ENCODE peak calls at places on chromosomes 12 and 14, in nine cellular contexts. E, P, K, Q, V, Z, T, L and Y are unnamed samples.

GRCh38 chr14:104115691-104116543 is 22.5 kb upstream of the KIF26A start:
- DNase-seq in E (no peak), P (no peak), K (no peak), Q (peak), V (no peak), Z (peak), T (no peak), L (no peak), Y (no peak)

GRCh38 chr12:4144676-4145075 is 128.9 kb upstream of the CCND2 start:
- DNase-seq in E (no peak), P (no peak), K (no peak), Q (no peak), V (no peak), Z (no peak), T (no peak), L (no peak), Y (no peak)

GRCh38 chr12:49716546-49716945 is 9.3 kb upstream of the FMNL3 start:
- DNase-seq in E (no peak), P (no peak), K (no peak), Q (no peak), V (peak), Z (no peak), T (no peak), L (no peak), Y (no peak)

GRCh38 chr14:32711103-32711680 is 227.5 kb upstream of the NPAS3 start:
- DNase-seq in E (no peak), P (peak), K (no peak), Q (peak), V (peak), Z (no peak), T (no peak), L (no peak), Y (peak)

GRCh38 chr14:105059035-105059916 is 6.0 kb downstream of the GPR132 start:
- DNase-seq in E (no peak), P (no peak), K (no peak), Q (peak), V (no peak), Z (no peak), T (no peak), L (no peak), Y (no peak)

GRCh38 chr12:117853600-117853999 is 115.2 kb downstream of the KSR2 start:
- DNase-seq in E (no peak), P (no peak), K (no peak), Q (no peak), V (no peak), Z (peak), T (no peak), L (no peak), Y (no peak)

GRCh38 chr14:79404874-79405273 is 806.4 kb downstream of the DIO2 start:
- DNase-seq in E (no peak), P (peak), K (no peak), Q (no peak), V (no peak), Z (no peak), T (no peak), L (peak), Y (no peak)

GRCh38 chr12:3288690-3289089 is 202.3 kb upstream of the PRMT8 start:
- DNase-seq in E (no peak), P (no peak), K (no peak), Q (no peak), V (no peak), Z (no peak), T (no peak), L (no peak), Y (no peak)

GRCh38 chr14:71686677-71687076 is 245.6 kb upstream of the RGS6 start:
- DNase-seq in E (no peak), P (no peak), K (no peak), Q (no peak), V (no peak), Z (no peak), T (no peak), L (no peak), Y (no peak)

GRCh38 chr14:103858063-103858820 is 10.9 kb upstream of the PPP1R13B start:
- DNase-seq in E (no peak), P (no peak), K (no peak), Q (peak), V (no peak), Z (no peak), T (no peak), L (no peak), Y (no peak)

GRCh38 chr12:80936353-80936641 is 1.4 kb downstream of the LIN7A start:
- DNase-seq in E (no peak), P (no peak), K (no peak), Q (no peak), V (no peak), Z (no peak), T (no peak), L (peak), Y (no peak)

GRCh38 chr12:108828774-108829173 is 28.6 kb downstream of the SSH1 start:
- DNase-seq in E (no peak), P (peak), K (no peak), Q (no peak), V (no peak), Z (no peak), T (no peak), L (no peak), Y (no peak)

GRCh38 chr12:79414252-79414651 is 276.5 kb downstream of the PAWR start:
- DNase-seq in E (no peak), P (no peak), K (no peak), Q (no peak), V (no peak), Z (peak), T (no peak), L (no peak), Y (no peak)

GRCh38 chr12:11951209-11951608 is 119.5 kb upstream of the BCL2L14 start:
- DNase-seq in E (no peak), P (no peak), K (no peak), Q (no peak), V (no peak), Z (no peak), T (no peak), L (no peak), Y (no peak)

GRCh38 chr14:74035556-74035955 is 16.4 kb downstream of the BBOF1 start:
- DNase-seq in E (no peak), P (peak), K (no peak), Q (no peak), V (no peak), Z (no peak), T (no peak), L (no peak), Y (no peak)

GRCh38 chr12:131434208-131435125 is 276.4 kb upstream of the SFSWAP start:
- DNase-seq in E (no peak), P (no peak), K (no peak), Q (no peak), V (no peak), Z (no peak), T (no peak), L (no peak), Y (no peak)

GRCh38 chr12:106974525-106974924 is 12.4 kb downstream of the MTERF2 start:
- DNase-seq in E (no peak), P (no peak), K (no peak), Q (no peak), V (peak), Z (no peak), T (no peak), L (no peak), Y (no peak)

GRCh38 chr12:106976013-106976658 is 10.8 kb downstream of the MTERF2 start:
- DNase-seq in E (no peak), P (peak), K (no peak), Q (no peak), V (no peak), Z (no peak), T (no peak), L (no peak), Y (no peak)

GRCh38 chr12:106973545-106973944 is 13.4 kb downstream of the MTERF2 start:
- DNase-seq in E (no peak), P (no peak), K (no peak), Q (no peak), V (no peak), Z (no peak), T (no peak), L (no peak), Y (no peak)

GRCh38 chr12:106976668-106977067 is 10.3 kb downstream of the MTERF2 start:
- DNase-seq in E (no peak), P (no peak), K (no peak), Q (no peak), V (no peak), Z (no peak), T (no peak), L (no peak), Y (no peak)

GRCh38 chr12:106975098-106975497 is 11.8 kb downstream of the MTERF2 start:
- DNase-seq in E (no peak), P (no peak), K (no peak), Q (no peak), V (no peak), Z (no peak), T (no peak), L (no peak), Y (no peak)
- TF ChIP-seq CTCF in E (no peak), P (no peak), K (no peak), Q (no peak), V (no peak), Z (no peak), T (no peak), L (no peak), Y (no peak)

GRCh38 chr14:41280745-41281144 is 325.9 kb upstream of the LRFN5 start:
- DNase-seq in E (no peak), P (peak), K (no peak), Q (no peak), V (no peak), Z (no peak), T (no peak), L (no peak), Y (no peak)
- TF ChIP-seq CTCF in E (no peak), P (peak), K (no peak), Q (peak), V (no peak), Z (no peak), T (no peak), L (no peak), Y (peak)

DNA sequence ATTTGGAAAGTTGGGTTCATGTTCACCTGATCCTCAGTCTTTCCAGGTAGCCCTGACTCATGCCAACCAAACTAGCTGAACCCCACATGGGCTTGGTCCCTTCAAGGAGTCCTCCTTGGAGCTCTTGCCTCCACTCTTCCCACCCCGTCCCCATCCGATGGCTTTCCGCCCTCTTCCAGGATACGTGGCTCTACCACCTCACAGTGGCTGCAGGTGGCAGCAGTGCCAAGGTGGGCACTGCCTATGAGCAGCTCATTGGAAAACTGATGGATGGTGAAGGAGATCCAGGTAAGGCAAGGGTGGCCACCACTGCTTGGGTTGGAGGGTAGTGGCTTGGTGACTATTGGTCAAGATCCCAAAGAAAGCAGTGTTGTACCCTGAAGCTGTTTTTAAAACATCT is 23.9 kb downstream of the PIGH start:
- DNase-seq in E (no peak), P (no peak), K (no peak), Q (no peak), V (no peak), Z (no peak), T (no peak), L (no peak), Y (no peak)
- TF ChIP-seq CTCF in E (no peak), P (no peak), K (no peak), Q (no peak), V (no peak), Z (no peak), T (no peak), L (no peak), Y (no peak)

GRCh38 chr12:121802843-121803698 is 738 bp upstream of the SETD1B start:
- DNase-seq in E (peak), P (peak), K (peak), Q (peak), V (peak), Z (peak), T (peak), L (peak), Y (peak)
- TF ChIP-seq CTCF in E (no peak), P (no peak), K (no peak), Q (no peak), V (no peak), Z (peak), T (no peak), L (no peak), Y (no peak)

GRCh38 chr12:54285150-54286041 is 4.9 kb downstream of the HNRNPA1 start:
- DNase-seq in E (no peak), P (no peak), K (no peak), Q (no peak), V (no peak), Z (no peak), T (no peak), L (no peak), Y (no peak)
- TF ChIP-seq CTCF in E (peak), P (peak), K (no peak), Q (peak), V (peak), Z (peak), T (peak), L (no peak), Y (peak)